ENCODE peak calls at places on chromosome 22, in four cellular contexts. F is Calu3, K is GM10248, Q is cardiac muscle cell. V is an unnamed sample.

GRCh38 chr22:25091449-25091848 is 108.2 kb upstream of the CRYBB3 start:
- DNase-seq in F (no peak), K (no peak), Q (no peak), V (no peak)

GRCh38 chr22:48169227-48169626 is 1406.8 kb downstream of the TBC1D22A start:
- DNase-seq in F (no peak), K (no peak), Q (no peak), V (no peak)

GRCh38 chr22:25134028-25134427 is 65.6 kb upstream of the CRYBB3 start:
- DNase-seq in F (peak; percentile 63), K (no peak), Q (no peak), V (no peak)

GRCh38 chr22:49677495-49677889 is 150.2 kb downstream of the BRD1 start:
- DNase-seq in F (no peak), K (no peak), Q (no peak), V (no peak)

GRCh38 chr22:29344137-29344536 is 28.6 kb upstream of the RASL10A start:
- DNase-seq in F (peak; percentile 38), K (no peak), Q (peak; percentile 90), V (no peak)

GRCh38 chr22:44455151-44455962 is 42.7 kb downstream of the RTL6 start:
- DNase-seq in F (no peak), K (no peak), Q (no peak), V (peak; percentile 53)

GRCh38 chr22:29369460-29369859 is 18.9 kb downstream of the AP1B1 start:
- DNase-seq in F (no peak), K (no peak), Q (peak; percentile 81), V (no peak)

GRCh38 chr22:44369916-44370804 is 57.4 kb upstream of the SHISAL1 start:
- DNase-seq in F (no peak), K (no peak), Q (no peak), V (no peak)

GRCh38 chr22:50613291-50613981 is 12.8 kb downstream of the MAPK8IP2 start:
- DNase-seq in F (peak; percentile 61), K (no peak), Q (peak; percentile 25), V (no peak)

GRCh38 chr22:44391481-44392445 is 79.0 kb upstream of the SHISAL1 start:
- DNase-seq in F (no peak), K (no peak), Q (no peak), V (no peak)

GRCh38 chr22:38137876-38138687 is 27.6 kb upstream of the BAIAP2L2 start:
- DNase-seq in F (no peak), K (no peak), Q (no peak), V (no peak)

GRCh38 chr22:44182591-44183588 is 2.2 kb downstream of the PARVG start:
- DNase-seq in F (no peak), K (peak; percentile 48), Q (no peak), V (peak; percentile 58)

GRCh38 chr22:44385781-44386180 is 73.0 kb upstream of the SHISAL1 start:
- DNase-seq in F (no peak), K (no peak), Q (no peak), V (no peak)

GRCh38 chr22:40855104-40855959 is 1.1 kb downstream of the ST13 start:
- DNase-seq in F (no peak), K (no peak), Q (peak; percentile 60), V (no peak)

GRCh38 chr22:47374901-47375575 is 612.6 kb downstream of the TBC1D22A start:
- DNase-seq in F (no peak), K (no peak), Q (no peak), V (no peak)

GRCh38 chr22:50186789-50187523 is 1.2 kb downstream of the TRABD start:
- DNase-seq in F (no peak), K (no peak), Q (no peak), V (no peak)

GRCh38 chr22:38725900-38726655 is 20.3 kb downstream of the GTPBP1 start:
- DNase-seq in F (no peak), K (no peak), Q (no peak), V (no peak)

GRCh38 chr22:41801147-41801819 is 804 bp downstream of the CCDC134 start:
- DNase-seq in F (no peak), K (no peak), Q (no peak), V (no peak)

GRCh38 chr22:49368976-49369725 is 458.5 kb downstream of the BRD1 start:
- DNase-seq in F (no peak), K (no peak), Q (no peak), V (no peak)

GRCh38 chr22:49855491-49855911 is 1.9 kb downstream of the ZBED4 start:
- DNase-seq in F (peak; percentile 15), K (no peak), Q (peak; percentile 27), V (no peak)

GRCh38 chr22:36569999-36570398 is 41.0 kb upstream of the EIF3D start:
- DNase-seq in F (peak; percentile 49), K (no peak), Q (peak; percentile 48), V (no peak)
- TF ChIP-seq CTCF in F (peak; percentile 65), K (no peak), Q (peak; percentile 53), V (no peak)

GRCh38 chr22:31082606-31083376 is 1.7 kb downstream of the SMTN start:
- DNase-seq in F (peak; percentile 80), K (no peak), Q (peak; percentile 81), V (no peak)
- TF ChIP-seq CTCF in F (peak; percentile 71), K (peak; percentile 33), Q (peak; percentile 68), V (peak; percentile 27)

GRCh38 chr22:46084376-46084775 is 66.0 kb upstream of the PPARA start:
- DNase-seq in F (no peak), K (no peak), Q (no peak), V (no peak)

GRCh38 chr22:46085831-46086576 is 64.3 kb upstream of the PPARA start:
- DNase-seq in F (peak; percentile 88), K (no peak), Q (peak; percentile 64), V (no peak)

GRCh38 chr22:46083383-46084350 is 66.7 kb upstream of the PPARA start:
- DNase-seq in F (no peak), K (no peak), Q (no peak), V (no peak)

GRCh38 chr22:46086577-46087335 is 63.6 kb upstream of the PPARA start:
- DNase-seq in F (no peak), K (no peak), Q (no peak), V (no peak)

GRCh38 chr22:46084943-46085830 is 65.1 kb upstream of the PPARA start:
- DNase-seq in F (peak; percentile 81), K (no peak), Q (peak; percentile 28), V (no peak)
- TF ChIP-seq CTCF in F (no peak), K (no peak), Q (no peak), V (no peak)

DNA sequence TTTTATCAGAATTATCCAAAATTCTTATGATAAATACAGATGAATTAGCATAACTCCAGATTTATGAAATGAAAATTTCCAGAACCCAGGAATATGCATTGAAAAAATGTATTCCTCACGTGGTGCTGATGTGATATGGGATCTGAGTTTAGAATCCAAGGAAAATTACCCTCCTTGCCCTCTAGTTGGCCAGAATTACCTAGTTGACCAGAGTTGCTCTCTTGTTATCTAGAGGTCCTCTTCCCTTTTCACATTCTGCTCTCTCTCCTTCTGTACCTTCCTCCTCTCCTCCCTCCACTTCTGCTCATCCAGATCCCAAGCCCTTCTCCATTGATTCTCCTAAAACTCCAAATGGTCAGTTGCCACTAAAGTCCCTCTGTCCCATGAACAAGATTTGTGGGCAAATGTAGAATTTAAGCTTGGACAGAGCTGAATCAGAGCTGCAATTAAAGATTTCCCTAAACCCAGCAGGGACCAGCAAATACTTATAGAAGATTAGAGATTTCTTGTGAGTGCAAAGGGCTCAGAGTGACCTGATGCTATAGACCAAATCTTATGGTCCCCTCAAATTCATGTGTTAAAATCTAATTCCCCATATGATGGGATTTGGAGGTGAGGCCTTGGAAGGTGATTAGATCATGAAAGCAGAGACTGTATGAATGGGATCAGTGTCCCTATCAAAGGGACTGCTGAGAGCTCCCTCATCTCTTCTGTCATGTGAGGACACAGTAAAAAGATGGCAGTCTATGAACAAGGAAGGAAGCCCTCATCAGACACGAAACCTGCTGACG is 103.2 kb upstream of the IGLL5 start:
- DNase-seq in F (no peak), K (no peak), Q (no peak), V (no peak)
- TF ChIP-seq CTCF in F (no peak), K (no peak), Q (no peak), V (no peak)

GRCh38 chr22:20430641-20431519 is 6.7 kb downstream of the SCARF2 start:
- DNase-seq in F (peak; percentile 75), K (no peak), Q (no peak), V (peak; percentile 74)
- TF ChIP-seq CTCF in F (peak; percentile 33), K (no peak), Q (no peak), V (no peak)

DNA sequence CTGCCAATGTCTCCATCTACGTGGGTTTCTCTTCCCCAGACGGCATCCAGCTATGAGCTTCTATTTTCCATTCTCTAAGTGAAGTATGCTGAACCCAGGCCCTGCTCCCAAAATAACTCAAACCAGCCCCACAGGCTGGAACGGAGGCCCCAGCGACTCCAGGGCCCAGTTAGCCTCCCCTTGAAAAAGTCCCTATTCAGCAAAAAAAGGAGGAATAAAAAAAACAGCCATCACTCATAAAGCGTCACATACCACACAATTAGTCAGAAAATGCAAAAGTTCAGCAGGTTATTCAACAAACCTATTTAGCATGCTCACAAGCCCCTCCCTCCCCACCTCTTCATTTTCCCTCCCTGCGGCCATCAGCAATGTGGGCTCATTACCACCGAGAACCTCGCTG is 7.2 kb upstream of the MN1 start:
- DNase-seq in F (no peak), K (no peak), Q (no peak), V (no peak)
- TF ChIP-seq CTCF in F (no peak), K (no peak), Q (no peak), V (no peak)

GRCh38 chr22:42855726-42856125 is 1.3 kb downstream of the ARFGAP3 start:
- DNase-seq in F (no peak), K (no peak), Q (no peak), V (no peak)
- TF ChIP-seq CTCF in F (no peak), K (no peak), Q (no peak), V (no peak)

V was measured in GM20000.